ENCODE peak calls at places on chromosomes 7 and 10, in eight cellular contexts. Y is central memory CD4-positive, alpha-beta T cell; C is effector CD4-positive, alpha-beta T cell; I is GM12865; G is nephron progenitor cell; J is T-cell; A is hippocampal formation; P is stimulated activated CD8-positive, alpha-beta memory T cell treated with anti-CD3 and anti-CD28 coated beads, Interleukin-4, amount 100 ng/mL, for 1 hour. R is an unnamed sample.

GRCh38 chr7:38561166-38561565 is 70.0 kb downstream of the AMPH start:
- DNase-seq in P (no peak), A (no peak), Y (no peak), C (no peak), I (no peak), G (no peak), J (no peak), R (no peak)

GRCh38 chr10:24344279-24344678 is 135.3 kb downstream of the KIAA1217 start:
- DNase-seq in A (no peak), G (no peak), P (no peak), I (no peak), J (no peak), C (no peak), Y (no peak), R (no peak)

GRCh38 chr7:115672024-115672423 is 358.5 kb downstream of the TFEC start:
- DNase-seq in C (no peak), J (no peak), Y (no peak), I (no peak), P (no peak), G (no peak), A (no peak), R (no peak)

GRCh38 chr7:130560972-130561371 is 69.1 kb downstream of the MEST start:
- DNase-seq in I (peak), Y (no peak), A (no peak), J (no peak), G (no peak), P (no peak), C (no peak), R (no peak)

GRCh38 chr7:133436014-133436428 is 183.1 kb downstream of the EXOC4 start:
- DNase-seq in Y (no peak), I (no peak), G (no peak), A (no peak), C (no peak), J (no peak), P (no peak), R (no peak)

GRCh38 chr10:48227213-48227612 is 47.3 kb downstream of the FRMPD2 start:
- DNase-seq in A (no peak), P (no peak), Y (no peak), G (no peak), I (no peak), C (no peak), J (no peak), R (no peak)

GRCh38 chr10:33094263-33095051 is 136.4 kb upstream of the ITGB1 start:
- DNase-seq in A (no peak), Y (no peak), J (no peak), P (no peak), C (no peak), G (no peak), I (no peak), R (no peak)

GRCh38 chr7:144818516-144818915 is 17.3 kb downstream of the TPK1 start:
- DNase-seq in A (no peak), J (peak), Y (peak), I (peak), P (no peak), G (no peak), C (peak), R (peak)

GRCh38 chr7:32957326-32958045 is at the start of gene FKBP9:
- DNase-seq in I (peak), Y (no peak), J (no peak), A (peak), P (no peak), G (peak), C (no peak), R (no peak)

GRCh38 chr10:79144341-79145173 is 75.8 kb downstream of the ZMIZ1 start:
- DNase-seq in I (no peak), P (no peak), Y (no peak), C (no peak), G (no peak), A (no peak), J (no peak), R (no peak)

R was measured in effector memory CD4-positive, alpha-beta T cell.